ENCODE peak calls at places on chromosomes 2 and 18, in five cellular contexts. One of them, this sample, is unnamed.
A peak's percentile ranks its signal among the peaks of the same experiment; 100 is the strongest.

GRCh38 chr2:187461294-187462261 is 13.5 kb upstream of the CALCRL start:
- DNase-seq in brain microvascular endothelial cell: no peak
- DNase-seq in upper lobe of right lung: no peak
- DNase-seq in breast epithelium: no peak
- DNase-seq in fibroblast of lung: no peak
- DNase-seq in this sample: no peak

GRCh38 chr2:213122730-213123129 is 28.7 kb downstream of the IKZF2 start:
- DNase-seq in upper lobe of right lung: no peak
- DNase-seq in breast epithelium: no peak
- DNase-seq in fibroblast of lung: no peak
- DNase-seq in brain microvascular endothelial cell: no peak
- DNase-seq in this sample: peak; percentile 75

GRCh38 chr2:58638256-58638795 is 397.2 kb upstream of the FANCL start:
- DNase-seq in fibroblast of lung: peak; percentile 46
- DNase-seq in breast epithelium: no peak
- DNase-seq in brain microvascular endothelial cell: no peak
- DNase-seq in upper lobe of right lung: no peak
- DNase-seq in this sample: peak; percentile 73

GRCh38 chr18:9608298-9608697 is 6.1 kb downstream of the PPP4R1 start:
- DNase-seq in fibroblast of lung: peak; percentile 51
- DNase-seq in upper lobe of right lung: no peak
- DNase-seq in breast epithelium: no peak
- DNase-seq in brain microvascular endothelial cell: no peak
- DNase-seq in this sample: no peak

GRCh38 chr2:100513650-100514049 is 43.4 kb downstream of the NMS start:
- DNase-seq in breast epithelium: no peak
- DNase-seq in brain microvascular endothelial cell: no peak
- DNase-seq in fibroblast of lung: peak; percentile 19
- DNase-seq in upper lobe of right lung: no peak
- DNase-seq in this sample: no peak

GRCh38 chr2:109470121-109470921 is 143.4 kb downstream of the SEPTIN10 start:
- DNase-seq in breast epithelium: no peak
- DNase-seq in brain microvascular endothelial cell: peak; percentile 40
- DNase-seq in fibroblast of lung: peak; percentile 76
- DNase-seq in upper lobe of right lung: no peak
- DNase-seq in this sample: no peak

GRCh38 chr18:61308009-61308408 is 25.2 kb upstream of the CDH20 start:
- DNase-seq in breast epithelium: no peak
- DNase-seq in upper lobe of right lung: no peak
- DNase-seq in brain microvascular endothelial cell: no peak
- DNase-seq in fibroblast of lung: no peak
- DNase-seq in this sample: peak; percentile 34

GRCh38 chr2:25853038-25853638 is 25.1 kb downstream of the ASXL2 start:
- DNase-seq in fibroblast of lung: no peak
- DNase-seq in upper lobe of right lung: no peak
- DNase-seq in brain microvascular endothelial cell: no peak
- DNase-seq in breast epithelium: no peak
- DNase-seq in this sample: no peak

GRCh38 chr2:16861154-16861929 is 195.7 kb upstream of the CYRIA start:
- DNase-seq in breast epithelium: no peak
- DNase-seq in fibroblast of lung: peak; percentile 78
- DNase-seq in brain microvascular endothelial cell: peak; percentile 5
- DNase-seq in upper lobe of right lung: no peak
- DNase-seq in this sample: peak; percentile 67

GRCh38 chr2:42261531-42262195 is 92.5 kb downstream of the EML4 start:
- DNase-seq in breast epithelium: no peak
- DNase-seq in fibroblast of lung: no peak
- DNase-seq in upper lobe of right lung: no peak
- DNase-seq in brain microvascular endothelial cell: no peak
- DNase-seq in this sample: no peak

GRCh38 chr2:37688771-37689468 is 17.5 kb upstream of the CDC42EP3 start:
- DNase-seq in fibroblast of lung: peak; percentile 94
- DNase-seq in upper lobe of right lung: no peak
- DNase-seq in brain microvascular endothelial cell: peak; percentile 85
- DNase-seq in breast epithelium: peak; percentile 50
- DNase-seq in this sample: peak; percentile 87

GRCh38 chr18:47953471-47953931 is 23.0 kb upstream of the SMAD2 start:
- DNase-seq in upper lobe of right lung: no peak
- DNase-seq in fibroblast of lung: peak; percentile 78
- DNase-seq in breast epithelium: peak; percentile 32
- DNase-seq in brain microvascular endothelial cell: no peak
- DNase-seq in this sample: peak; percentile 92

DNA sequence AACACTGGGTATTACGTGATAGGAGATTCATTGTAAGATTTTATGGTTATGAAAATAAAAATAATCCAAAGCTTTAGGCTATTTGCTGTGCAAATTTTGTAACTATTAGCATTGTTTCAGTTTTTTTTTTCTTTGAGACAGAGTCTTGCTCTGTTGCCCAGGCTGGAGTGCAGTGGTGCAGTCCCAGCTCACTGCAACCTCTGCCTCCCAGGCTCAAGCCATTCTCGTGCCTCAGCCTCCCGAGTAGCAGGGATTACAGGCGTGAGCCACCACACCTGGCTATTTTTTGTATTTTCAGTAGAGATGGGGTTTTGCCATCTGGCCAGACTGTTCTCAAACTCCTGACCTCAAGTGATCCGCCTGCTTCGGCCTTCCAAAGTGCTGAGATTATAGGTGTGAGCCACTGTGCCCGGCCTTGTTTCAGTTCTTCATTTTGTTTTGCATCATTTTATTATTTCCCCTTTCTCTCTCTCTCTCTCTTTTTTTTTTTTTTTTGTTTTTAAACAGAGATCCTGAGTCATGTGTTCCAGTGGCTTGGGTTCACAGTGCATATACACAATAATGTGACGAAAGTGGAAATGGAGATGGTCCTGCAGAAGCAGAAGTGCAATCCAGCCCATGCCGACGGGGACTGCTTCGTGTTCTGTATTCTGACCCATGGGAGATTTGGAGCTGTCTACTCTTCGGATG is 25.8 kb downstream of the CASP10 start:
- DNase-seq in fibroblast of lung: no peak
- DNase-seq in breast epithelium: no peak
- DNase-seq in upper lobe of right lung: no peak
- DNase-seq in brain microvascular endothelial cell: no peak
- DNase-seq in this sample: no peak
- H3K4me3 ChIP-seq in fibroblast of lung: no peak overlapping the region
- H3K4me3 ChIP-seq in breast epithelium: no peak overlapping the region
- H3K4me3 ChIP-seq in upper lobe of right lung: no peak overlapping the region
- H3K4me3 ChIP-seq in brain microvascular endothelial cell: no peak overlapping the region
- H3K4me3 ChIP-seq in this sample: no peak overlapping the region

DNA sequence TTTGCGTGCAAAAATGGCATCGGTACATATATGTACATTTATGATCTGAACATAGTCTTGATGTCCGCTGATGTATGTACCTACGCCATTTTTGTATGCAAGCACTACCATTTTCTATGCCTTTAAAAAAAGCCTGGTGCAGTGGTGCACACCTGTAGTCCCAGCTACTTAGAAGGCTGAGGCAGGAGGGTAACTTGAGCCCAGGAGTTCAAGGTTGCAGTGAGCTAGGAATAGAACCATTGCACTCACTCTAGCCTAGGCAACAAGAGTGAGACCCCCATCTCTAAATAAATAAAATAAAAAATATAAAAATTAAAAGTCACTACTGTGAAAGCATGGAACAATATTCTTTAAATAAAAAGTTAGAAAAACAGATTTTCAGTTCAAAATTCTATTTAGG is 16.7 kb downstream of the RAB1A start:
- DNase-seq in brain microvascular endothelial cell: no peak
- DNase-seq in fibroblast of lung: no peak
- DNase-seq in upper lobe of right lung: no peak
- DNase-seq in breast epithelium: no peak
- DNase-seq in this sample: no peak
- TF ChIP-seq CTCF in brain microvascular endothelial cell: no peak
- TF ChIP-seq CTCF in fibroblast of lung: no peak
- TF ChIP-seq CTCF in upper lobe of right lung: no peak
- TF ChIP-seq CTCF in breast epithelium: no peak
- TF ChIP-seq CTCF in this sample: no peak

DNA sequence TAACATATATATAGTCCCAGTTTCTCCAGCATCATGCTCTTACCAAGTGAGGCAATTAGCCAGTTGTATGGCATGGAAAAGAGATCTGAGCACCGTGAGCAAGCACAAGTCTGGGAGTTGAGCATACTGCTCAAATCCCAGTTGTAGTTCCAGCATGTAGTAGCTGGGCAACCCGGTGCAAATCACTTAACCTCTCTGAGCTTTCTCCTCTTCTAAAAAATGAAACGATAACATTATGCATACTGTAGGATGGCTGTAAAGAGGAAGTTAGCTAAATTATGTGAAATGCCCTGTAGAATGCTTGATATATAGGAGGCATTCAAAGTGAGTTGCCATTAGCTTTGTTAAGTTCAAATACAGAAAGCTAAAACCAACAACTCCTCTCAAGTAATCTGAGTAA is 164.0 kb upstream of the ZEB2 start:
- DNase-seq in fibroblast of lung: no peak
- DNase-seq in breast epithelium: no peak
- DNase-seq in brain microvascular endothelial cell: no peak
- DNase-seq in upper lobe of right lung: no peak
- DNase-seq in this sample: no peak
- H3K4me3 ChIP-seq in fibroblast of lung: no peak overlapping the region
- H3K4me3 ChIP-seq in breast epithelium: no peak overlapping the region
- H3K4me3 ChIP-seq in brain microvascular endothelial cell: no peak overlapping the region
- H3K4me3 ChIP-seq in upper lobe of right lung: no peak overlapping the region
- H3K4me3 ChIP-seq in this sample: no peak overlapping the region

DNA sequence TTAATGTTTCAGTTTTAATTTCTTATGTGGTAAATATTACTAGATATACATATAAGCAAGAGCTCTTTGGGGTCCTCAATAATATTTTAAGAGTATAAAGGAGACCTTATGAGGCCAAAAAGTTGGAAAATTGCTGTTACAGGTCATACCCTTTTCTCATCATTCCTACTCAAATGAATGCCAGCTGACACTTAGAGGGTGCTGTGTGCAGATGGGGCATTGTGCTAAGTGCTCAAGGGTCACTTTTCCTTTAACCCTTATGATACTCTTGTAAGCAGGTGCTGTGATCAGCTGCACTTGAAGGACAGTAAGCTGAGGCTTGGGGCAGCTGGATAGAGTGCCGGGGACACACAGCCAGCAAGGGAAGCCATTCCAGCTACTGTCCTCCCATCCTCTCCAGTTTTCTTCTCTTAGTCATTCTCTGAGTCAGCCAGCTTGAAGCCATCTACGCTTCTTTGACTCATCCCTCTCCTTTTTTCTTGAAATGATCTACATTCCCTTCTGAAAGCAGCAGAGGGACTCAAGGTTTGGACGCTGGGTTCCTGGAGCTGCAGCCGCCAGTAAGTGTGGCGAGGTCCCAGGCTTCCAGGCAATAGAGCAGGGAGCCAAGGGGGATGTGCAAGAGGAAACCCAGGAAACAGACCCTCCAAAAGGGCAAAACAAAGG is 42.0 kb upstream of the CREB1 start:
- DNase-seq in upper lobe of right lung: no peak
- DNase-seq in brain microvascular endothelial cell: peak; percentile 90
- DNase-seq in fibroblast of lung: peak; percentile 93
- DNase-seq in breast epithelium: no peak
- DNase-seq in this sample: no peak
- TF ChIP-seq CTCF in upper lobe of right lung: no peak
- TF ChIP-seq CTCF in brain microvascular endothelial cell: peak; percentile 71
- TF ChIP-seq CTCF in fibroblast of lung: no peak
- TF ChIP-seq CTCF in breast epithelium: no peak
- TF ChIP-seq CTCF in this sample: no peak

GRCh38 chr2:157260403-157261198 is 3.1 kb downstream of the GALNT5 start:
- DNase-seq in fibroblast of lung: peak; percentile 17
- DNase-seq in brain microvascular endothelial cell: no peak
- DNase-seq in upper lobe of right lung: no peak
- DNase-seq in breast epithelium: no peak
- DNase-seq in this sample: no peak

GRCh38 chr2:157257312-157258252 is at the start of gene GALNT5:
- DNase-seq in brain microvascular endothelial cell: peak; percentile 66
- DNase-seq in upper lobe of right lung: peak; percentile 55
- DNase-seq in breast epithelium: no peak
- DNase-seq in fibroblast of lung: peak; percentile 81
- DNase-seq in this sample: no peak

GRCh38 chr2:157256621-157257020 is 884 bp upstream of the GALNT5 start:
- DNase-seq in brain microvascular endothelial cell: no peak
- DNase-seq in upper lobe of right lung: no peak
- DNase-seq in fibroblast of lung: peak; percentile 39
- DNase-seq in breast epithelium: no peak
- DNase-seq in this sample: no peak

GRCh38 chr2:157261199-157261782 is 3.8 kb downstream of the GALNT5 start:
- DNase-seq in brain microvascular endothelial cell: peak; percentile 52
- DNase-seq in upper lobe of right lung: no peak
- DNase-seq in fibroblast of lung: peak; percentile 87
- DNase-seq in breast epithelium: no peak
- DNase-seq in this sample: no peak

GRCh38 chr2:157258520-157259326 is 1.2 kb downstream of the GALNT5 start:
- DNase-seq in fibroblast of lung: peak; percentile 7
- DNase-seq in breast epithelium: no peak
- DNase-seq in upper lobe of right lung: no peak
- DNase-seq in brain microvascular endothelial cell: no peak
- DNase-seq in this sample: no peak
- H3K4me3 ChIP-seq in fibroblast of lung: peak overlapping the region; percentile 76
- H3K4me3 ChIP-seq in breast epithelium: no peak overlapping the region
- H3K4me3 ChIP-seq in upper lobe of right lung: peak overlapping the region; percentile 51
- H3K4me3 ChIP-seq in brain microvascular endothelial cell: peak overlapping the region; percentile 57
- H3K4me3 ChIP-seq in this sample: no peak overlapping the region

DNA sequence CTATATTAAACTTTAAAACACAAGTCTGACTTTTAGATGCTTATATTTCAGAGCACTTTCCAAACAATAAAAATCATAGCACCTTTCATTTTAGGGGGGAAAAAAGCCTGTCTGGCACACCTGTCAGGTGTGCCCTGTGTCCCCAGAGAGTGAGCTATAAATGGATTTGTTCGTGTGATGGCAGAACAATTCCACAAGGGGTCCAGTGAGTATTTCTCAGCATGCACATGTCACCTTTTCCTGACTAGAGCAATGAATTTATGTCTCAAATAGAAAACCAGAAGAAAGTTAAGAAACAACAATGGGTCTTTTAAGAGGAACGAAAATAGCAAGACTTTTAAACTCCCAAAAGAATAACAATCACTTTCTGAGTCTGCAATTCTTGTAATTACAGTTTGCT is 55.9 kb downstream of the ACVR1C start:
- DNase-seq in upper lobe of right lung: no peak
- DNase-seq in fibroblast of lung: peak; percentile 2
- DNase-seq in breast epithelium: no peak
- DNase-seq in brain microvascular endothelial cell: no peak
- DNase-seq in this sample: no peak
- TF ChIP-seq CTCF in upper lobe of right lung: peak; percentile 27
- TF ChIP-seq CTCF in fibroblast of lung: no peak
- TF ChIP-seq CTCF in breast epithelium: no peak
- TF ChIP-seq CTCF in brain microvascular endothelial cell: peak; percentile 52
- TF ChIP-seq CTCF in this sample: peak; percentile 56